ENCODE peak calls at places on chromosomes 5 and 9, in four cellular contexts. I, F, Z and X are unnamed samples.

GRCh38 chr9:27535701-27536118 is 6.1 kb upstream of the MOB3B start:
- DNase-seq in I (no peak), F (no peak), Z (no peak), X (no peak)

GRCh38 chr5:160959804-160960203 is 107.8 kb upstream of the ATP10B start:
- DNase-seq in I (peak; percentile 37), F (no peak), Z (no peak), X (no peak)

GRCh38 chr9:36063804-36064447 is 27.2 kb downstream of the RECK start:
- DNase-seq in I (no peak), F (no peak), Z (no peak), X (no peak)

GRCh38 chr9:84751921-84752320 is 82.4 kb downstream of the NTRK2 start:
- DNase-seq in I (peak; percentile 48), F (no peak), Z (no peak), X (no peak)

GRCh38 chr9:36815566-36816348 is 218.3 kb downstream of the PAX5 start:
- DNase-seq in I (no peak), F (no peak), Z (no peak), X (no peak)

GRCh38 chr5:165410476-165410875 is 1905.1 kb downstream of the MAT2B start:
- DNase-seq in I (no peak), F (no peak), Z (no peak), X (no peak)

GRCh38 chr9:136614967-136615623 is 47.6 kb upstream of the EGFL7 start:
- DNase-seq in I (no peak), F (no peak), Z (no peak), X (no peak)

GRCh38 chr9:123324767-123325183 is 31.2 kb upstream of the CRB2 start:
- DNase-seq in I (no peak), F (no peak), Z (no peak), X (no peak)

DNA sequence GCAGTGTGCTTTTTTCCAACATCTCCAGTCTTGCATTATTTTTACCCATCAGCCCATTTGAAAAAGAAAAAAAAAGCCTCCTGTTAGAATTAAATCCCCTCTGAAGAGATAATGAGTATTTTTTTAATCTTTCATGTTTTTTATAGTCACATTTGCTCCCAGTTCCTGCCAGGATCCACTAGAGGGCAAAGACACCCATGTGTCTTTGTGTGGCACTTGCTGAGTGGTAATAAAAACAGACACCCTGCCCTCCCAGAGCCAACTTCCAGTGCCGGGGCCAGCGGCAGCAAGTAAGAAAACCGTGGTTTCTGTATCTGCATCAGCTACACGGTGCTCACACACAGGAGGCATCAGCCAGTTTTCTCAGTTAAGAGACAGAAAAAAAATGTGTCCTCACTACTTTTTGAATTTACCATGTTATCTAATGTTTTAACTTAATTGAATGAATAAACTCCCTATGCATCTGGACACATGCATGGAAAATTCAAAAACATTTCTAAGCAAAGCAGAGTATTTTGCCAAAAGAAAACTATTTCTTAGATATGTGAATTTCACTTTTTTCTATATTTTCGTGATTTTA is 70.2 kb upstream of the PLEKHG4B start:
- DNase-seq in I (no peak), F (no peak), Z (no peak), X (no peak)
- TF ChIP-seq CTCF in I (peak; percentile 80), F (no peak), Z (peak; percentile 14), X (peak; percentile 60)

DNA sequence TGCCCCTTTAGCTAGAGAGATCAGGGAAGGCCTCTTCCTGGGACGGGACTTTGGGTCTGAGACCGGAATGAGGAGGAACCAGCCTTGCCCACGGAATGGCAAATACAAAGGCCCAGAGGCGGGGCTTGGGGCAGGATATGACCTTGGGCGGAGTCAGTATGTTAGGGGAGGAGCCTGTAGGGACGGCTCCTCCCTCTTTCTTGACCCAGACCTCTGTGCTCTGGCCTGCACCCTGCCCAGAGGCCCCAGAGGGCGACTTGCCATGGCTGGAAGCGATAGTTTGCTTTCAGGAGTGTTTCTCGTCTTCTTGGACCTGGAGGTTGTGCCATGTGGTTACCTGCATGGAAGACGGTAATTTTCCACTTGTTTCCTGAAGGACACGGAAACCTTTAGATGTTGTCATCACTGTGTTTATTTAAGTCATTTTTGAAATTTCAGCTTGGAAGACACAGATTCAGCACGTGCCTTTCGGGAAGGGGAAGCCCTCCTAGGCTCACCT is 85.6 kb downstream of the DAB2IP start:
- DNase-seq in I (peak; percentile 73), F (peak; percentile 75), Z (no peak), X (no peak)
- H3K4me3 ChIP-seq in I (peak overlapping the region; percentile 73), F (peak overlapping the region; percentile 45), Z (no peak overlapping the region), X (no peak overlapping the region)

GRCh38 chr9:22238809-22239684 is 207.6 kb upstream of the DMRTA1 start:
- DNase-seq in I (peak; percentile 66), F (no peak), Z (no peak), X (no peak)
- TF ChIP-seq CTCF in I (peak; percentile 52), F (no peak), Z (peak; percentile 66), X (peak; percentile 43)

GRCh38 chr9:133355881-133356357 is 368 bp downstream of the SURF1 start:
- DNase-seq in I (no peak), F (no peak), Z (no peak), X (no peak)

GRCh38 chr9:133356391-133357091 is at the start of the genes SURF1 and SURF2:
- DNase-seq in I (peak; percentile 73), F (peak; percentile 93), Z (no peak), X (no peak)

GRCh38 chr9:133359420-133360175 is 3.2 kb downstream of the SURF2 start:
- DNase-seq in I (no peak), F (peak; percentile 38), Z (no peak), X (no peak)

GRCh38 chr9:133354766-133355165 is 1.5 kb downstream of the SURF1 start:
- DNase-seq in I (no peak), F (no peak), Z (no peak), X (no peak)

DNA sequence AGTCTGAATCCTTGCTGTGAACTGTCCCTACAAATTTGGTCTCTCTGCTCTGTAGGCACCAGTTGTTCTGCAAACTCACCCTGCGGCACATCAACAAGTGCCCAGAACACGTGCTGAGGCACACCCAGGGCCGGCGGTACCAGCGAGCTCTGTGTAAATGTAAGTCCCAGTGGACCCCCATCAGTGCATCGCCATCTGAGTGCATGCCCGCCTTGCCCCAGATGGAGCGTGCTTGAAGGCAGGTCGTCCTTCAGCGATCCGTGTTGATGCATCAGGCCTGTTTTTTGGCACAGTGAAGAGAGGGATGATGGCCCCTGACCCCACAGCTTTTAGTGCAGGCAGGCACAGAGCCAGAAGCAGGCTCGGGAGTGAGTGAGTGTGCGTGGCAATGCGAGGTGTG is 1.3 kb downstream of the SURF2 start:
- DNase-seq in I (no peak), F (no peak), Z (no peak), X (no peak)
- H3K4me3 ChIP-seq in I (peak overlapping the region; percentile 88), F (no peak overlapping the region), Z (peak overlapping the region; percentile 92), X (no peak overlapping the region)

GRCh38 chr9:76759726-76760125 is 4.5 kb upstream of the PCA3 start:
- DNase-seq in I (no peak), F (no peak), Z (no peak), X (no peak)

GRCh38 chr9:76761448-76761847 is 2.8 kb upstream of the PCA3 start:
- DNase-seq in I (no peak), F (no peak), Z (no peak), X (no peak)

GRCh38 chr9:76757274-76757673 is 7.0 kb upstream of the PCA3 start:
- DNase-seq in I (no peak), F (no peak), Z (no peak), X (no peak)

GRCh38 chr9:76758476-76758875 is 5.8 kb upstream of the PCA3 start:
- DNase-seq in I (no peak), F (no peak), Z (no peak), X (no peak)

DNA sequence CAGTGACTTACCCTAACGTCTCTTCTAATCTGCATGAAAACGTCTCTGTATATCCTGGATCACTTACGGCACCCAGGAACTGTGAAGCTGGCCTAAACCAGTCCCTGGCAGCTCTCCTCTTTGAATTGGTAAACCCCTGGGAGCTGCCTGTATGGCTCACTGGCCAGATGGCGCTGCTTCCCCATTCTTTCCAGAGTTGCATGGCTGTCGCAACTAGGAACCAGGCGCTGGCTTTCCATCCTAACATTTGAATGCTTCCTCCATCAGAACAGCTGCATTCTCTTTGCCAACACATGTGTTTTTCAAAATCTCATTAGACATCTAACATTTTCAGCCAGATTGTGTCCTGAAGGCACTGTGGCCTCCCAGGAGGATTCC is 8.0 kb upstream of the PCA3 start:
- DNase-seq in I (no peak), F (no peak), Z (no peak), X (no peak)
- TF ChIP-seq CTCF in I (no peak), F (no peak), Z (peak; percentile 21), X (peak; percentile 41)

GRCh38 chr9:121278535-121279169 is 10.7 kb downstream of the GSN start:
- DNase-seq in I (peak; percentile 93), F (peak; percentile 72), Z (peak; percentile 97), X (peak; percentile 99)
- H3K4me3 ChIP-seq in I (no peak overlapping the region), F (no peak overlapping the region), Z (peak overlapping the region; percentile 35), X (no peak overlapping the region)